ENCODE peak calls at places on chromosomes 3 and 15, in five cellular contexts. W, D, Z, Y and J are unnamed samples.
A peak's percentile ranks its signal among the peaks of the same experiment; 100 is the strongest.

GRCh38 chr15:35857812-35858211 is 311.8 kb upstream of the DPH6 start:
- DNase-seq in W (no peak), D (no peak), Z (no peak), Y (no peak), J (no peak)

GRCh38 chr15:63601026-63601726 is 4.0 kb downstream of the FBXL22 start:
- DNase-seq in W (peak; percentile 22), D (peak; percentile 43), Z (peak; percentile 35), Y (peak; percentile 51), J (no peak)

GRCh38 chr3:169041677-169042171 is 621.8 kb downstream of the MECOM start:
- DNase-seq in W (peak; percentile 18), D (peak; percentile 55), Z (peak; percentile 78), Y (no peak), J (peak; percentile 56)

GRCh38 chr15:75713338-75713895 is 769 bp upstream of the CSPG4 start:
- DNase-seq in W (no peak), D (no peak), Z (peak; percentile 51), Y (peak; percentile 64), J (peak; percentile 60)

GRCh38 chr3:14203521-14204079 is 25.0 kb downstream of the LSM3 start:
- DNase-seq in W (peak; percentile 74), D (peak; percentile 62), Z (peak; percentile 94), Y (peak; percentile 59), J (peak; percentile 70)

GRCh38 chr3:31776016-31776415 is 205.0 kb downstream of the OSBPL10 start:
- DNase-seq in W (no peak), D (peak; percentile 12), Z (no peak), Y (no peak), J (peak; percentile 19)

GRCh38 chr3:32882603-32883025 is 64.8 kb downstream of the TRIM71 start:
- DNase-seq in W (no peak), D (no peak), Z (no peak), Y (no peak), J (no peak)

GRCh38 chr15:72902245-72902928 is 118.8 kb upstream of the ADPGK start:
- DNase-seq in W (peak; percentile 18), D (no peak), Z (peak; percentile 97), Y (peak; percentile 84), J (peak; percentile 19)

GRCh38 chr3:72047472-72047871 is 262.5 kb upstream of the PROK2 start:
- DNase-seq in W (no peak), D (no peak), Z (no peak), Y (no peak), J (no peak)

GRCh38 chr3:14440531-14441239 is 38.3 kb downstream of the SLC6A6 start:
- DNase-seq in W (no peak), D (no peak), Z (no peak), Y (no peak), J (no peak)

GRCh38 chr3:132029182-132029902 is 5.5 kb downstream of the CPNE4 start:
- DNase-seq in W (peak; percentile 80), D (peak; percentile 75), Z (peak; percentile 82), Y (peak; percentile 79), J (peak; percentile 83)

GRCh38 chr3:151445283-151446001 is 15.4 kb downstream of the IGSF10 start:
- DNase-seq in W (peak; percentile 47), D (peak; percentile 50), Z (peak; percentile 97), Y (no peak), J (peak; percentile 90)

GRCh38 chr15:84821501-84822021 is 4.4 kb downstream of the ALPK3 start:
- DNase-seq in W (no peak), D (no peak), Z (no peak), Y (no peak), J (no peak)

GRCh38 chr3:128318275-128318920 is 148.3 kb downstream of the DNAJB8 start:
- DNase-seq in W (no peak), D (no peak), Z (no peak), Y (no peak), J (no peak)

GRCh38 chr3:35187908-35188307 is 451.4 kb upstream of the ARPP21 start:
- DNase-seq in W (no peak), D (no peak), Z (no peak), Y (no peak), J (no peak)

GRCh38 chr3:151203053-151203420 is at the start of gene GPR171:
- DNase-seq in W (no peak), D (no peak), Z (no peak), Y (no peak), J (no peak)

GRCh38 chr3:123540285-123540684 is 44.6 kb downstream of the HACD2 start:
- DNase-seq in W (no peak), D (no peak), Z (no peak), Y (no peak), J (peak; percentile 11)

GRCh38 chr15:39361497-39361896 is 219.4 kb upstream of the THBS1 start:
- DNase-seq in W (peak; percentile 28), D (no peak), Z (no peak), Y (no peak), J (no peak)

GRCh38 chr3:10283638-10284037 is 9.1 kb downstream of the GHRL start:
- DNase-seq in W (no peak), D (no peak), Z (no peak), Y (peak; percentile 68), J (no peak)

GRCh38 chr3:52308308-52308707 is 7.8 kb upstream of the DNAH1 start:
- DNase-seq in W (no peak), D (no peak), Z (no peak), Y (no peak), J (no peak)

GRCh38 chr15:22895465-22896190 is 57.2 kb downstream of the NIPA2 start:
- DNase-seq in W (peak; percentile 31), D (peak; percentile 98), Z (peak; percentile 9), Y (no peak), J (peak; percentile 92)

GRCh38 chr3:98555025-98555379 is 23.2 kb downstream of the GPR15 start:
- DNase-seq in W (no peak), D (no peak), Z (no peak), Y (no peak), J (no peak)

GRCh38 chr15:58431221-58432149 is at the start of gene LIPC:
- DNase-seq in W (no peak), D (no peak), Z (no peak), Y (no peak), J (no peak)

GRCh38 chr15:25439456-25439836 is 622 bp upstream of the UBE3A start:
- DNase-seq in W (peak; percentile 5), D (peak; percentile 18), Z (peak; percentile 30), Y (no peak), J (peak; percentile 18)

GRCh38 chr3:150074277-150074676 is 103.6 kb upstream of the PFN2 start:
- DNase-seq in W (no peak), D (no peak), Z (no peak), Y (no peak), J (no peak)

GRCh38 chr15:37618368-37618767 is 316.1 kb upstream of the TMCO5A start:
- DNase-seq in W (no peak), D (no peak), Z (no peak), Y (no peak), J (no peak)

GRCh38 chr3:154430014-154430413 is at the start of gene GPR149:
- DNase-seq in W (no peak), D (no peak), Z (no peak), Y (no peak), J (no peak)

GRCh38 chr3:144175644-144176425 is 204.2 kb downstream of the DIPK2A start:
- DNase-seq in W (no peak), D (no peak), Z (no peak), Y (peak; percentile 13), J (no peak)

GRCh38 chr15:69468241-69469121 is 15.9 kb downstream of the RPLP1 start:
- DNase-seq in W (peak; percentile 59), D (peak; percentile 93), Z (no peak), Y (no peak), J (peak; percentile 83)

GRCh38 chr3:66303556-66303955 is 82.8 kb downstream of the SLC25A26 start:
- DNase-seq in W (no peak), D (no peak), Z (no peak), Y (no peak), J (no peak)

GRCh38 chr3:59408047-59408624 is 358.3 kb upstream of the CFAP20DC start:
- DNase-seq in W (no peak), D (no peak), Z (peak; percentile 28), Y (no peak), J (no peak)

GRCh38 chr3:129001817-129002572 is 891 bp downstream of the EFCC1 start:
- DNase-seq in W (no peak), D (no peak), Z (no peak), Y (no peak), J (no peak)

GRCh38 chr3:127630811-127631714 is 2.1 kb downstream of the PODXL2 start:
- DNase-seq in W (no peak), D (no peak), Z (no peak), Y (no peak), J (no peak)